ENCODE peak calls at places on chromosomes 6 and 20, in four cellular contexts. P, U, B and S are unnamed samples.

GRCh38 chr20:51888186-51888790 is 86.0 kb upstream of the SALL4 start:
- DNase-seq in P (no peak), U (no peak), B (no peak), S (no peak)

GRCh38 chr6:106119526-106119925 is 33.4 kb downstream of the PRDM1 start:
- DNase-seq in P (no peak), U (no peak), B (no peak), S (peak; percentile 73)

GRCh38 chr6:89895273-89895874 is 1.1 kb downstream of the GJA10 start:
- DNase-seq in P (peak; percentile 69), U (no peak), B (no peak), S (peak; percentile 21)

GRCh38 chr20:22402550-22402949 is 181.8 kb downstream of the FOXA2 start:
- DNase-seq in P (no peak), U (no peak), B (no peak), S (no peak)

GRCh38 chr6:115783402-115784061 is 277.2 kb downstream of the FRK start:
- DNase-seq in P (no peak), U (no peak), B (no peak), S (no peak)

GRCh38 chr6:145241039-145241438 is 494.3 kb downstream of the EPM2A start:
- DNase-seq in P (peak; percentile 88), U (no peak), B (no peak), S (no peak)

GRCh38 chr20:17530716-17531536 is at the start of gene BFSP1:
- DNase-seq in P (peak; percentile 52), U (peak; percentile 50), B (no peak), S (peak; percentile 79)

GRCh38 chr6:5509106-5509505 is 247.8 kb downstream of the FARS2 start:
- DNase-seq in P (no peak), U (no peak), B (no peak), S (no peak)

GRCh38 chr6:129717287-129717686 is 7.3 kb upstream of the ARHGAP18 start:
- DNase-seq in P (peak; percentile 69), U (no peak), B (no peak), S (peak; percentile 40)

GRCh38 chr6:73722318-73723060 is 26.5 kb downstream of the CD109 start:
- DNase-seq in P (peak; percentile 93), U (no peak), B (no peak), S (peak; percentile 51)

GRCh38 chr6:157650261-157650640 is 172.8 kb upstream of the SNX9 start:
- DNase-seq in P (no peak), U (no peak), B (no peak), S (no peak)

GRCh38 chr20:1390552-1391403 is 2.1 kb downstream of the FKBP1A start:
- DNase-seq in P (no peak), U (peak; percentile 38), B (no peak), S (no peak)